ENCODE peak calls at places on chromosome 12, in five cellular contexts. A is PC-3; Z is left colon; V is HCT116; D is activated CD4-positive, CD25-positive, alpha-beta regulatory T cell treated with anti-CD3 and anti-CD28 coated beads, Interleukin-2, amount 50 U/mL, for 24 hours. X is an unnamed sample.

GRCh38 chr12:131058700-131059099 is 105.0 kb downstream of the ADGRD1 start:
- ATAC-seq in A (no peak), Z (no peak), V (no peak), D (no peak), X (no peak)

GRCh38 chr12:124861898-124862676 is 1.6 kb downstream of the SCARB1 start:
- ATAC-seq in A (no peak), Z (no peak), V (no peak), D (no peak), X (no peak)

GRCh38 chr12:58030566-58031279 is 89.4 kb downstream of the ATP23 start:
- ATAC-seq in A (peak; percentile 87), Z (no peak), V (no peak), D (no peak), X (no peak)

GRCh38 chr12:75294338-75294737 is 35.8 kb downstream of the CAPS2 start:
- ATAC-seq in A (no peak), Z (no peak), V (no peak), D (no peak), X (no peak)

GRCh38 chr12:3964404-3964803 is 91.2 kb upstream of the PARP11 start:
- ATAC-seq in A (no peak), Z (no peak), V (no peak), D (no peak), X (peak; percentile 62)

GRCh38 chr12:110717037-110717436 is 25.7 kb downstream of the PPP1CC start:
- ATAC-seq in A (no peak), Z (peak; percentile 5), V (peak; percentile 32), D (no peak), X (no peak)

GRCh38 chr12:62306569-62307530 is 46.6 kb downstream of the USP15 start:
- ATAC-seq in A (no peak), Z (peak; percentile 27), V (no peak), D (no peak), X (no peak)

GRCh38 chr12:103626498-103626897 is 39.4 kb downstream of the STAB2 start:
- ATAC-seq in A (peak; percentile 76), Z (peak; percentile 97), V (peak; percentile 85), D (no peak), X (peak; percentile 89)

GRCh38 chr12:59843260-59843843 is 247.5 kb downstream of the SLC16A7 start:
- ATAC-seq in A (peak; percentile 47), Z (no peak), V (no peak), D (no peak), X (no peak)

GRCh38 chr12:40152783-40153383 is 47.0 kb upstream of the SLC2A13 start:
- ATAC-seq in A (peak; percentile 49), Z (peak; percentile 33), V (peak; percentile 53), D (no peak), X (peak; percentile 66)

GRCh38 chr12:132736913-132737312 is 24.7 kb downstream of the ANKLE2 start:
- ATAC-seq in A (no peak), Z (no peak), V (no peak), D (no peak), X (no peak)

GRCh38 chr12:69501154-69501895 is 31.1 kb downstream of the FRS2 start:
- ATAC-seq in A (no peak), Z (no peak), V (no peak), D (no peak), X (peak; percentile 29)

GRCh38 chr12:51752490-51752889 is 96.0 kb downstream of the FIGNL2 start:
- ATAC-seq in A (peak; percentile 50), Z (peak; percentile 27), V (peak; percentile 76), D (no peak), X (peak; percentile 99)

GRCh38 chr12:41112903-41113302 is 75.2 kb upstream of the PDZRN4 start:
- ATAC-seq in A (no peak), Z (no peak), V (no peak), D (no peak), X (no peak)

GRCh38 chr12:104494816-104495158 is 38.0 kb downstream of the CHST11 start:
- ATAC-seq in A (no peak), Z (no peak), V (no peak), D (peak; percentile 63), X (no peak)

GRCh38 chr12:38587594-38587993 is 271.0 kb downstream of the ALG10B start:
- ATAC-seq in A (no peak), Z (no peak), V (no peak), D (no peak), X (no peak)

GRCh38 chr12:68620528-68620927 is 9.8 kb downstream of the RAP1B start:
- ATAC-seq in A (no peak), Z (peak; percentile 14), V (no peak), D (no peak), X (no peak)

GRCh38 chr12:50611021-50611420 is 106.2 kb downstream of the DIP2B start:
- ATAC-seq in A (no peak), Z (no peak), V (no peak), D (no peak), X (no peak)

GRCh38 chr12:54286042-54286931 is 5.8 kb downstream of the HNRNPA1 start:
- ATAC-seq in A (no peak), Z (peak; percentile 44), V (peak; percentile 5), D (no peak), X (no peak)

GRCh38 chr12:55938826-55939501 is 8.0 kb downstream of the DGKA start:
- ATAC-seq in A (no peak), Z (no peak), V (no peak), D (peak; percentile 33), X (no peak)

GRCh38 chr12:31217356-31218130 is 108.4 kb downstream of the SINHCAF start:
- ATAC-seq in A (no peak), Z (no peak), V (no peak), D (no peak), X (no peak)

GRCh38 chr12:115102450-115102849 is 418.5 kb upstream of the TBX3 start:
- ATAC-seq in A (no peak), Z (no peak), V (no peak), D (no peak), X (no peak)

GRCh38 chr12:125159687-125160086 is 94.5 kb downstream of the AACS start:
- ATAC-seq in A (no peak), Z (no peak), V (peak; percentile 20), D (no peak), X (no peak)

GRCh38 chr12:20865873-20866272 is 55.4 kb downstream of the SLCO1B3 start:
- ATAC-seq in A (peak; percentile 27), Z (no peak), V (no peak), D (no peak), X (no peak)

GRCh38 chr12:130456375-130457199 is 118.9 kb downstream of the PIWIL1 start:
- ATAC-seq in A (no peak), Z (no peak), V (peak; percentile 17), D (no peak), X (no peak)

GRCh38 chr12:15834575-15834974 is 45.4 kb upstream of the EPS8 start:
- ATAC-seq in A (no peak), Z (no peak), V (no peak), D (no peak), X (no peak)

GRCh38 chr12:102534899-102535298 is 54.5 kb upstream of the IGF1 start:
- ATAC-seq in A (no peak), Z (no peak), V (no peak), D (no peak), X (peak; percentile 78)

GRCh38 chr12:56773113-56773512 is 10.0 kb downstream of the HSD17B6 start:
- ATAC-seq in A (no peak), Z (no peak), V (no peak), D (no peak), X (no peak)

GRCh38 chr12:52766351-52767019 is 10.7 kb downstream of the KRT76 start:
- ATAC-seq in A (no peak), Z (no peak), V (no peak), D (no peak), X (no peak)

GRCh38 chr12:18998343-18999270 is 130.9 kb upstream of the PLEKHA5 start:
- ATAC-seq in A (peak; percentile 74), Z (no peak), V (peak; percentile 38), D (peak; percentile 17), X (peak; percentile 89)

GRCh38 chr12:69247253-69248018 is 8.1 kb downstream of the CPSF6 start:
- ATAC-seq in A (no peak), Z (peak; percentile 29), V (no peak), D (no peak), X (no peak)

GRCh38 chr12:71848212-71848611 is 8.7 kb downstream of the TBC1D15 start:
- ATAC-seq in A (peak; percentile 70), Z (no peak), V (no peak), D (peak; percentile 80), X (no peak)

GRCh38 chr12:75706786-75707605 is 195.6 kb upstream of the KRR1 start:
- ATAC-seq in A (no peak), Z (peak; percentile 29), V (no peak), D (no peak), X (peak; percentile 47)

GRCh38 chr12:24111591-24111990 is 162.1 kb upstream of the SOX5 start:
- ATAC-seq in A (no peak), Z (no peak), V (no peak), D (no peak), X (peak; percentile 26)

GRCh38 chr12:64469455-64470142 is 17.7 kb downstream of the TBK1 start:
- ATAC-seq in A (no peak), Z (no peak), V (no peak), D (no peak), X (no peak)

GRCh38 chr12:88206636-88207035 is 64.5 kb downstream of the TMTC3 start:
- ATAC-seq in A (no peak), Z (no peak), V (no peak), D (no peak), X (no peak)

GRCh38 chr12:77746108-77746507 is 84.6 kb upstream of the NAV3 start:
- ATAC-seq in A (no peak), Z (peak; percentile 83), V (no peak), D (peak; percentile 55), X (peak; percentile 84)